ENCODE peak calls at places on chromosomes 4 and X, in seven cellular contexts. T, M, B, V, H, J and U are unnamed samples.

GRCh38 chrX:20412871-20413486 is 146.3 kb upstream of the RPS6KA3 start:
- DNase-seq in T (peak), M (no peak), B (peak), V (no peak), H (peak), J (no peak), U (peak)

GRCh38 chr4:74473155-74473811 is 28.3 kb downstream of the AREG start:
- DNase-seq in T (no peak), M (no peak), B (no peak), V (no peak), H (no peak), J (no peak), U (no peak)

GRCh38 chrX:13440166-13440565 is 120.3 kb upstream of the ATXN3L start:
- DNase-seq in T (no peak), M (peak), B (no peak), V (no peak), H (no peak), J (no peak), U (no peak)

GRCh38 chr4:57071340-57071739 is 38.8 kb downstream of the IGFBP7 start:
- DNase-seq in T (no peak), M (no peak), B (no peak), V (peak), H (no peak), J (no peak), U (no peak)

GRCh38 chr4:186781032-186781917 is 57.6 kb upstream of the FAT1 start:
- DNase-seq in T (no peak), M (no peak), B (no peak), V (peak), H (no peak), J (no peak), U (no peak)

GRCh38 chr4:112552668-112553067 is 36.7 kb upstream of the NEUROG2 start:
- DNase-seq in T (no peak), M (no peak), B (no peak), V (no peak), H (no peak), J (no peak), U (no peak)

GRCh38 chr4:109434007-109434792 is 585 bp downstream of the SEC24B start:
- DNase-seq in T (peak), M (peak), B (peak), V (peak), H (peak), J (no peak), U (peak)

GRCh38 chrX:22534643-22535042 is 261.9 kb downstream of the CBLL2 start:
- DNase-seq in T (no peak), M (no peak), B (no peak), V (no peak), H (no peak), J (no peak), U (no peak)

GRCh38 chrX:69670001-69670555 is 54.2 kb downstream of the EDA start:
- DNase-seq in T (no peak), M (no peak), B (no peak), V (no peak), H (no peak), J (no peak), U (no peak)

GRCh38 chrX:22526339-22526738 is 253.6 kb downstream of the CBLL2 start:
- DNase-seq in T (no peak), M (no peak), B (no peak), V (peak), H (no peak), J (no peak), U (no peak)

GRCh38 chr4:72857787-72858186 is 211.7 kb downstream of the COX18 start:
- DNase-seq in T (no peak), M (no peak), B (no peak), V (no peak), H (no peak), J (no peak), U (no peak)

GRCh38 chr4:25547343-25547742 is 108.3 kb upstream of the SLC34A2 start:
- DNase-seq in T (no peak), M (no peak), B (no peak), V (no peak), H (no peak), J (no peak), U (no peak)

GRCh38 chr4:5199142-5199541 is 147.9 kb downstream of the STK32B start:
- DNase-seq in T (no peak), M (no peak), B (no peak), V (no peak), H (no peak), J (no peak), U (no peak)

GRCh38 chr4:76539979-76540378 is 105.0 kb downstream of the SHROOM3 start:
- DNase-seq in T (no peak), M (no peak), B (no peak), V (no peak), H (no peak), J (no peak), U (no peak)

GRCh38 chr4:37627263-37627662 is 58.9 kb downstream of the RELL1 start:
- DNase-seq in T (no peak), M (no peak), B (no peak), V (peak), H (no peak), J (no peak), U (no peak)

GRCh38 chrX:18194688-18195087 is 26.0 kb downstream of the BEND2 start:
- DNase-seq in T (no peak), M (no peak), B (no peak), V (no peak), H (no peak), J (no peak), U (no peak)

GRCh38 chrX:44003975-44004374 is 30.8 kb upstream of the NDP start:
- DNase-seq in T (no peak), M (no peak), B (no peak), V (no peak), H (no peak), J (no peak), U (no peak)

GRCh38 chr4:85769009-85769408 is 294.1 kb downstream of the ARHGAP24 start:
- DNase-seq in T (no peak), M (no peak), B (no peak), V (no peak), H (no peak), J (no peak), U (no peak)

GRCh38 chr4:109296545-109296944 is 5.9 kb downstream of the COL25A1 start:
- DNase-seq in T (no peak), M (no peak), B (no peak), V (no peak), H (no peak), J (no peak), U (no peak)

GRCh38 chr4:69523385-69524132 is 27.9 kb upstream of the UGT2B4 start:
- DNase-seq in T (no peak), M (no peak), B (no peak), V (no peak), H (no peak), J (no peak), U (no peak)

GRCh38 chr4:138161351-138161750 is 80.8 kb downstream of the SLC7A11 start:
- DNase-seq in T (no peak), M (peak), B (no peak), V (no peak), H (no peak), J (no peak), U (no peak)

GRCh38 chr4:151983854-151984253 is 223.0 kb upstream of the GATB start:
- DNase-seq in T (no peak), M (no peak), B (no peak), V (no peak), H (no peak), J (no peak), U (no peak)

GRCh38 chr4:7334521-7335275 is 100.0 kb downstream of the PSAPL1 start:
- DNase-seq in T (no peak), M (no peak), B (no peak), V (no peak), H (peak), J (no peak), U (no peak)

GRCh38 chr4:129014566-129015509 is 78.5 kb downstream of the SCLT1 start:
- DNase-seq in T (no peak), M (no peak), B (no peak), V (no peak), H (no peak), J (no peak), U (no peak)

GRCh38 chrX:1416965-1417760 is 25.2 kb upstream of the SLC25A6 start:
- DNase-seq in T (no peak), M (no peak), B (peak), V (no peak), H (no peak), J (no peak), U (no peak)

GRCh38 chrX:38225093-38225492 is 4.4 kb upstream of the SRPX start:
- DNase-seq in T (no peak), M (no peak), B (no peak), V (no peak), H (no peak), J (no peak), U (no peak)

GRCh38 chrX:153019166-153019565 is 25.2 kb upstream of the PNMA5 start:
- DNase-seq in T (no peak), M (no peak), B (no peak), V (no peak), H (no peak), J (no peak), U (no peak)

GRCh38 chr4:110487873-110488272 is 11.9 kb downstream of the ENPEP start:
- DNase-seq in T (no peak), M (no peak), B (no peak), V (peak), H (no peak), J (no peak), U (no peak)

GRCh38 chrX:70062961-70063550 is 799 bp downstream of the OTUD6A start:
- DNase-seq in T (no peak), M (no peak), B (no peak), V (no peak), H (no peak), J (no peak), U (no peak)

GRCh38 chr4:41887821-41888699 is 47.2 kb upstream of the TMEM33 start:
- DNase-seq in T (peak), M (no peak), B (no peak), V (peak), H (peak), J (no peak), U (peak)

GRCh38 chr4:19278665-19279064 is 973.0 kb upstream of the SLIT2 start:
- DNase-seq in T (no peak), M (no peak), B (no peak), V (no peak), H (no peak), J (no peak), U (no peak)

GRCh38 chrX:109839694-109840358 is 106.8 kb upstream of the ACSL4 start:
- DNase-seq in T (no peak), M (no peak), B (no peak), V (peak), H (no peak), J (no peak), U (peak)

GRCh38 chr4:54176202-54176601 is 52.9 kb upstream of the PDGFRA start:
- DNase-seq in T (no peak), M (no peak), B (no peak), V (no peak), H (no peak), J (no peak), U (no peak)

GRCh38 chr4:116018831-116019230 is 905.4 kb upstream of the NDST4 start:
- DNase-seq in T (no peak), M (no peak), B (no peak), V (no peak), H (no peak), J (no peak), U (no peak)

GRCh38 chr4:94621491-94622080 is 136.2 kb upstream of the BMPR1B start:
- DNase-seq in T (peak), M (no peak), B (no peak), V (peak), H (no peak), J (no peak), U (peak)

GRCh38 chrX:18490816-18491215 is 65.4 kb downstream of the CDKL5 start:
- DNase-seq in T (no peak), M (no peak), B (no peak), V (no peak), H (no peak), J (no peak), U (no peak)

GRCh38 chr4:3291969-3292570 is 751 bp upstream of the RGS12 start:
- DNase-seq in T (no peak), M (peak), B (peak), V (no peak), H (no peak), J (no peak), U (peak)

GRCh38 chr4:56181140-56181950 is 205.9 kb downstream of the AASDH start:
- DNase-seq in T (no peak), M (no peak), B (no peak), V (peak), H (no peak), J (no peak), U (peak)